ENCODE peak calls at places on chromosomes 4 and X, in seven cellular contexts. P is ovary; J is heart left ventricle; N is A549; I is lower lobe of right lung; G is CD8-positive, alpha-beta T cell; H is keratinocyte. Q is an unnamed sample.

GRCh38 chr4:115927382-115927781 is 814.0 kb upstream of the NDST4 start:
- DNase-seq in P (no peak), J (no peak), N (no peak), I (no peak), G (no peak), H (no peak), Q (no peak)

GRCh38 chr4:2694691-2695090 is 61.4 kb downstream of the TNIP2 start:
- DNase-seq in P (no peak), J (no peak), N (no peak), I (no peak), G (no peak), H (no peak), Q (peak; percentile 25)

GRCh38 chr4:30495261-30496050 is 224.7 kb upstream of the PCDH7 start:
- DNase-seq in P (no peak), J (no peak), N (no peak), I (no peak), G (no peak), H (no peak), Q (no peak)

GRCh38 chr4:89784686-89785227 is 52.2 kb downstream of the SNCA start:
- DNase-seq in P (no peak), J (no peak), N (no peak), I (no peak), G (no peak), H (no peak), Q (no peak)

GRCh38 chr4:6277935-6278800 is 8.5 kb downstream of the WFS1 start:
- DNase-seq in P (peak; percentile 46), J (no peak), N (no peak), I (no peak), G (no peak), H (no peak), Q (no peak)

GRCh38 chr4:8201341-8201781 is 2.3 kb downstream of the SH3TC1 start:
- DNase-seq in P (no peak), J (no peak), N (no peak), I (no peak), G (no peak), H (no peak), Q (no peak)

GRCh38 chr4:87118826-87119225 is 101.6 kb downstream of the KLHL8 start:
- DNase-seq in P (no peak), J (no peak), N (peak; percentile 21), I (no peak), G (no peak), H (no peak), Q (no peak)

GRCh38 chrX:135463937-135464336 is 42.2 kb downstream of the SMIM10L2A start:
- DNase-seq in P (no peak), J (no peak), N (peak; percentile 6), I (no peak), G (no peak), H (no peak), Q (no peak)

GRCh38 chrX:140821280-140821679 is 111.7 kb downstream of the LINC00632 start:
- DNase-seq in P (no peak), J (no peak), N (no peak), I (no peak), G (no peak), H (no peak), Q (no peak)

GRCh38 chrX:70434352-70434866 is 10.2 kb upstream of the DLG3 start:
- DNase-seq in P (peak; percentile 87), J (peak; percentile 88), N (peak; percentile 84), I (peak; percentile 87), G (peak; percentile 73), H (no peak), Q (peak; percentile 92)

GRCh38 chrX:12115377-12115776 is 22.9 kb upstream of the FRMPD4 start:
- DNase-seq in P (no peak), J (no peak), N (peak; percentile 17), I (no peak), G (no peak), H (no peak), Q (no peak)

GRCh38 chr4:94516067-94516466 is 64.3 kb downstream of the PDLIM5 start:
- DNase-seq in P (no peak), J (no peak), N (peak; percentile 63), I (no peak), G (no peak), H (no peak), Q (no peak)

GRCh38 chr4:185744127-185744865 is 67.7 kb downstream of the SORBS2 start:
- DNase-seq in P (no peak), J (no peak), N (no peak), I (no peak), G (no peak), H (no peak), Q (no peak)

GRCh38 chrX:112630187-112630586 is 49.6 kb downstream of the LHFPL1 start:
- DNase-seq in P (no peak), J (no peak), N (no peak), I (no peak), G (no peak), H (no peak), Q (no peak)

GRCh38 chr4:86508436-86508835 is 85.7 kb upstream of the PTPN13 start:
- DNase-seq in P (no peak), J (no peak), N (no peak), I (no peak), G (no peak), H (no peak), Q (no peak)

GRCh38 chrX:11187001-11187400 is 75.9 kb downstream of the HCCS start:
- DNase-seq in P (no peak), J (peak; percentile 14), N (no peak), I (no peak), G (no peak), H (no peak), Q (no peak)

GRCh38 chrX:16560173-16560572 is 89.8 kb upstream of the S100G start:
- DNase-seq in P (no peak), J (no peak), N (no peak), I (no peak), G (no peak), H (no peak), Q (no peak)

GRCh38 chr4:184384810-184385557 is 89.4 kb downstream of the IRF2 start:
- DNase-seq in P (no peak), J (no peak), N (no peak), I (no peak), G (no peak), H (no peak), Q (no peak)

GRCh38 chrX:64204252-64204651 is 1.3 kb downstream of the AMER1 start:
- DNase-seq in P (peak; percentile 68), J (peak; percentile 20), N (no peak), I (peak; percentile 45), G (no peak), H (no peak), Q (peak; percentile 32)

GRCh38 chr4:6222761-6223292 is 22.5 kb upstream of the JAKMIP1 start:
- DNase-seq in P (no peak), J (no peak), N (no peak), I (no peak), G (no peak), H (no peak), Q (no peak)

GRCh38 chrX:57595381-57595811 is 3.6 kb downstream of the ZXDB start:
- DNase-seq in P (peak; percentile 36), J (peak; percentile 18), N (peak; percentile 28), I (no peak), G (no peak), H (peak; percentile 41), Q (no peak)

GRCh38 chr4:138494931-138495330 is 252.8 kb upstream of the SLC7A11 start:
- DNase-seq in P (no peak), J (no peak), N (peak; percentile 57), I (no peak), G (no peak), H (no peak), Q (no peak)

GRCh38 chr4:80053140-80053910 is 19.7 kb downstream of the ANTXR2 start:
- DNase-seq in P (no peak), J (no peak), N (no peak), I (no peak), G (no peak), H (no peak), Q (no peak)
- H3K4me1 ChIP-seq in P (peaks cover 2% of the 10 kb centered on the region), J (peaks cover 40% of the 10 kb centered on the region), N (no peaks in the 10 kb centered on the region), I (no peaks in the 10 kb centered on the region), G (peaks cover 5% of the 10 kb centered on the region), H (no peaks in the 10 kb centered on the region), Q (no peaks in the 10 kb centered on the region)

GRCh38 chr4:143025111-143025704 is 159.5 kb upstream of the USP38 start:
- DNase-seq in P (no peak), J (no peak), N (peak; percentile 41), I (no peak), G (no peak), H (no peak), Q (no peak)
- TF ChIP-seq CTCF in P (peak; percentile 35), J (peak; percentile 51), N (peak; percentile 30), I (peak; percentile 40), G (no peak), H (no peak), Q (peak; percentile 33)

GRCh38 chr4:82519072-82519471 is 42.7 kb downstream of the TMEM150C start:
- DNase-seq in P (no peak), J (no peak), N (no peak), I (no peak), G (no peak), H (no peak), Q (no peak)
- H3K4me1 ChIP-seq in P (peaks cover 5% of the 10 kb centered on the region), J (peaks cover 15% of the 10 kb centered on the region), N (peaks cover 6% of the 10 kb centered on the region), I (no peaks in the 10 kb centered on the region), G (no peaks in the 10 kb centered on the region), H (no peaks in the 10 kb centered on the region), Q (no peaks in the 10 kb centered on the region)

GRCh38 chr4:81471361-81472248 is at the start of gene RASGEF1B:
- DNase-seq in P (peak; percentile 87), J (peak; percentile 91), N (peak; percentile 17), I (peak; percentile 97), G (peak; percentile 95), H (no peak), Q (peak; percentile 89)

GRCh38 chr4:81469774-81470455 is 1.8 kb downstream of the RASGEF1B start:
- DNase-seq in P (no peak), J (no peak), N (no peak), I (no peak), G (no peak), H (no peak), Q (no peak)

GRCh38 chr4:81470456-81471327 is 1.0 kb downstream of the RASGEF1B start:
- DNase-seq in P (peak; percentile 45), J (peak; percentile 59), N (no peak), I (peak; percentile 80), G (peak; percentile 58), H (no peak), Q (peak; percentile 67)

GRCh38 chr4:81473086-81473396 is 1.3 kb upstream of the RASGEF1B start:
- DNase-seq in P (no peak), J (no peak), N (no peak), I (peak; percentile 44), G (no peak), H (no peak), Q (no peak)

DNA sequence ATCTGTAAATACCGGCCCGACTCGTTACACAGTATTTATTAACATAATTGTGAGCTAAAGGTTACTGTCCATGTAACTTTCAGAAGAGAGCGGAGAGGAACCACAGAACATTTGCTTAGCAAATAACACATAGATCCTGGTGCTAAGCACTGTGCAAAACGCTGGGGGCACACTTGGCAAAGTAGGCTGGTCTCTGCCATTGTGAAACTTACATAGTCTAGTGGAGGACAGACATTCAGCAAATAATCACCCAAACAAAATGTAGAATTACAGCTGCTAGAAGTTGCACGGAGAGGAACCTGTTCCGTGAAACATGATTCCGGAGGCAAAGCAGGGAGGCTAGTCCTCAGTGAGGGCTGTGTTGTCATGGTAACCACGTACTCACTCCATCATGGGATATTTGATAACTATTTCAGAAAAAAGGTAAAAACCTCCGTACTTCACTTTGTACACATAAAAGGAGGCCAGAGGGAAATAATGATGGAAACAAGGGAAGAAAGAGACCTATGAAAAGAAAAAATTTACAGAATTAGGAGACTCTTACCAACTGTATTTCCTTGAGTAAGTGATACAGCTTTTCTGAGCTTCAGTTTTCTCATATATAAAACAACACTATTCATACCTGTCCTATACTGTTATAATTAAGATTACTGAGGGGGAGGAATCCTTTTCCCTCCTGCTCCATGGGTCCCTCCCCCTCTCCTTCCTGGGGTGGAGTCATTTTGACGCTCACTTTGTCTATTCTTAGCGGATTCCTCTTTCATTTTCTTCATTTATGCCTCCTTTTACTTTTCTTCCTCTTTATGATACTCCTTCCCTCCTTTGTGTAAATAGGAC is 760 bp upstream of the RASGEF1B start:
- DNase-seq in P (no peak), J (no peak), N (peak; percentile 28), I (peak; percentile 54), G (no peak), H (no peak), Q (no peak)
- TF ChIP-seq CTCF in P (no peak), J (peak; percentile 31), N (no peak), I (peak; percentile 28), G (peak; percentile 31), H (peak; percentile 38), Q (peak; percentile 16)

Q was measured in psoas muscle.